ENCODE peak calls at places on chromosomes 16 and 17, in ten cellular contexts. B, L, N, Y, X, E, F, O, A and K are unnamed samples.

GRCh38 chr17:77164483-77165030 is 23.8 kb downstream of the SEC14L1 start:
- DNase-seq in B (no peak), L (no peak), N (no peak), Y (peak; percentile 34), X (no peak), E (no peak), F (no peak), O (no peak), A (no peak), K (no peak)

GRCh38 chr16:21277045-21277926 is 804 bp downstream of the CRYM start:
- DNase-seq in B (no peak), L (no peak), N (no peak), Y (no peak), X (no peak), E (no peak), F (no peak), O (no peak), A (no peak), K (no peak)

GRCh38 chr16:66478733-66479511 is 51.8 kb downstream of the BEAN1 start:
- DNase-seq in B (peak; percentile 72), L (peak; percentile 72), N (peak; percentile 91), Y (peak; percentile 88), X (peak; percentile 68), E (peak; percentile 62), F (peak; percentile 90), O (peak; percentile 85), A (peak; percentile 81), K (peak; percentile 86)

GRCh38 chr16:78522327-78522726 is 422.9 kb downstream of the WWOX start:
- DNase-seq in B (no peak), L (no peak), N (no peak), Y (no peak), X (peak; percentile 14), E (no peak), F (no peak), O (no peak), A (no peak), K (no peak)

GRCh38 chr16:57412584-57412983 is 8.0 kb downstream of the CCL17 start:
- DNase-seq in B (no peak), L (no peak), N (no peak), Y (no peak), X (no peak), E (no peak), F (no peak), O (no peak), A (no peak), K (no peak)

GRCh38 chr17:12566281-12567002 is 99.2 kb upstream of the MYOCD start:
- DNase-seq in B (no peak), L (no peak), N (no peak), Y (peak; percentile 50), X (no peak), E (no peak), F (no peak), O (no peak), A (no peak), K (no peak)

GRCh38 chr17:15468142-15468541 is 721 bp upstream of the CDRT4 start:
- DNase-seq in B (no peak), L (no peak), N (no peak), Y (no peak), X (no peak), E (no peak), F (no peak), O (no peak), A (no peak), K (no peak)

GRCh38 chr16:11224894-11225676 is 30.9 kb downstream of the SOCS1 start:
- DNase-seq in B (no peak), L (no peak), N (peak; percentile 79), Y (no peak), X (no peak), E (no peak), F (no peak), O (peak; percentile 62), A (no peak), K (peak; percentile 93)

GRCh38 chr16:49701867-49702494 is 153.9 kb downstream of the ZNF423 start:
- DNase-seq in B (no peak), L (no peak), N (no peak), Y (peak; percentile 83), X (peak; percentile 26), E (peak; percentile 71), F (no peak), O (peak; percentile 88), A (no peak), K (no peak)

GRCh38 chr16:53695070-53695469 is 8.6 kb downstream of the RPGRIP1L start:
- DNase-seq in B (no peak), L (no peak), N (no peak), Y (no peak), X (no peak), E (peak; percentile 21), F (no peak), O (no peak), A (no peak), K (no peak)

GRCh38 chr16:66469291-66469931 is 42.3 kb downstream of the BEAN1 start:
- DNase-seq in B (no peak), L (no peak), N (no peak), Y (no peak), X (no peak), E (no peak), F (no peak), O (no peak), A (no peak), K (no peak)

GRCh38 chr17:17570798-17571716 is 20.5 kb downstream of the PEMT start:
- DNase-seq in B (no peak), L (no peak), N (no peak), Y (no peak), X (no peak), E (no peak), F (no peak), O (no peak), A (no peak), K (no peak)

DNA sequence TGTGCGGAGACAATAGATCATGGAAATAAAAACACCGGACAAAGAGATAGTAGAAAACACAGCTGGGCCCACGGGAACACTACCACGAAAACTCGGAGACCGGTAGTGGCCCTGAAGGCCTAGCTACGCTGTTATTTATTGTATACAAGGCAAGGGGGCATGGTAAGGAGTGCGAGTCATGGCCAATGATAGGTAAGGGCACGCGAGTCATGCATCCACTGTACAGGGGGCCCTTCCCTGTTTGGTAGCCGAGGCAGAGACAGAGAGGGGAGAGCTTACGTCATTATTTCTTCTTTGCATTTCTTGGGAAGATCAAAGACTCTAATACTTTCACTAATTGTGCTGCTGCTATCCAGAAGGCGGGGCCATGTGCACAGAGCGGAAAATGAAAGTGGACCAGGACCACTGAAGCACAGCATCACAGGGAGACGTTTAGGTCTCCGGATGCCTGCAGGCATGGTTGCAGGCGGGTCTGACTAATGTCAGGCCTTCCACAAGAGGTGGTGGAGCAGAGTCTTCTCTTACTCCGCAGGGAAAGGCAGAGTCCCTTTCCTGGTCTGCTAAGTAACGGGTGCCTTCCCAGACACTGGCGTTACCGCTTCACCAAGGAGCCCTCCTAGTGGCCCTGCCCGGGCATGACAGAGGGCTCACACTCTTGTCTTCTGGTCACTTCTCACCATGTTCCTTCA is 74.4 kb upstream of the ARL4D start:
- DNase-seq in B (no peak), L (no peak), N (no peak), Y (peak; percentile 63), X (no peak), E (no peak), F (no peak), O (no peak), A (peak; percentile 58), K (no peak)
- TF ChIP-seq CTCF in B (no peak), L (no peak), N (no peak), Y (peak; percentile 41), X (no peak), E (no peak), F (no peak), O (peak; percentile 24), A (no peak), K (no peak)

DNA sequence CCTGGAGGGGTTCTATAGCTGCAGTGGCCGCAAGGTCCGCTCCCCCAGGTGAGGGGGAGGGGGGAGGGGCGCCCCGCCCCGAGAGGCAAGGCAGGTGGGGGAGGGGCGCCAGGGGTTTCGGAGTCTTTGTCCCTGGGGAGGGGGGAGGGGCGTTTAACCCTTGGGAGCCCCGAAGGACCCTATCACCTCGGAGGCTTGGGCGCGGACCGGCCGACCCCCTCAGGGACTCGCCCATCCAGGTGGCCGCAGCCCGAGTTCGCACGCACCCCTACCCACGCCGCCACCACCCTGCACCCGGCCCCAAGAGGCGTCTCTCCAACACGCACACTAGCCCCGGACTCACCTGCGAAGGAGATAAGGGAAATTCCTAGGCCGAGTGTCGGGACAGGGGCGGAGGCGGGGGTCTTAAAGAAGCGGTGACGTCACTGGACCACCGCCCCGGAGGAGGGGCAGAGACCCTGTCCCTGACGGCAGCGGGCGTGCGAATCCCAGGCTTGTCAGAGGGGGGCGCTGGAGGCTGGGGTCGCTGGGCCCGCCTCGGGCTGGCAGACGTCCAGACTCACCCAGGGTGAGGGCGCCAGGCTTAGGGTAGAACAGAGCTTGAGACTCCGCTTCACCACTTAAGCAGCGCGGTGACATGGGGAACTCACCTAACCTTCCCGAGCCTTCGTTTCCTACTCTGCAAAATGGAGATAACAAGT is at the start of gene CLDN6:
- DNase-seq in B (no peak), L (no peak), N (no peak), Y (peak; percentile 98), X (no peak), E (no peak), F (no peak), O (no peak), A (no peak), K (peak; percentile 68)
- TF ChIP-seq CTCF in B (no peak), L (no peak), N (no peak), Y (peak; percentile 75), X (no peak), E (peak; percentile 7), F (no peak), O (peak; percentile 16), A (no peak), K (peak; percentile 47)

DNA sequence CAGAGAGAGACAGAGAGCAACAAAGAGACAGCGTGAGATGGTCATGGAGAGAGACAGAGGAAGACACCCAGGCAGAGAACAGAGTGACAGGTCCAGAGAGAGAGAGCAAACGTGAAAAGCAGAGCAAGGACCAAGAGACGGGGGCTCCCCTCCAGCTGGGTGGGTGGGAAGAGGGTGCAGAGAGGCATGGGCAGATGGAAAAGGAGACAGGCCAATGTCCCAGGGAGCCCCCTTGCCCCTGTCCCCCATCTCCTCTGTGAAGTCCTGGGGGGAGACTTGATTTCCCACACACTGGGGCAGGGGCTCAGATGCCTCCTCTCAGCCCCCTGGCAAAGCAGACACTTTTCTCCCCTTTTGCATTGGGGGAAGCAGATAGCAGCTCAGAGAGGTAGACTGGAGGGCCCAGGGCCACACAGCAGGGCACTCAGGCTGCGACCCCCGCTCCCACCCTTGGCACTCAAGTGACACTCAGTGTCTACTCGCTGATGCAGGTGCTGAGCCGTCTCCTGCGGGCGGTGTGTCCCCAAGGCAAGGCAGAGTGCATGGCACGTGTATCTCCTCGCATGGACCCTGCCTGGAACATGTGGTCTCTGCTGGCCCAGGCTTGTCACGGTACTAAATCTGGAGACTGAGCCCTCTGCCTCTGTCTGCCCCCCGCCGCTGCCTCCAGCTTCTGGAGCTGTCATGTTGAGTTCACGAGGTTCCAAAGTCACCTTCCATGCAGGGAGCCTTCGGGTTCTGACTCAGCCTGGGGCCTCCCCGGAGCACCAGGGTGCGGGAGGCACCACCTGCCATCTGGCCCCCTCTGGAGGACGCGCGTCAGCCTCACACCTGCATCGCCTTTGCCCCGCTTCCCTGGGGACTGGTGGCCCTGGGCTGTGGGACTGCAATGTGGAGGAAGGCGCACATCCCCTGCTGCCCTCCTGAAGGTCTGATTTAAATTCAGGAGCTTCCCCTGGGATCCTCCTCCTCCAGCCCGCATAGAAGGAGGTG is 215.9 kb upstream of the GSE1 start:
- DNase-seq in B (peak; percentile 75), L (no peak), N (peak; percentile 70), Y (peak; percentile 54), X (no peak), E (no peak), F (peak; percentile 71), O (peak; percentile 39), A (peak; percentile 28), K (no peak)
- TF ChIP-seq CTCF in B (peak; percentile 17), L (no peak), N (no peak), Y (peak; percentile 9), X (no peak), E (no peak), F (peak; percentile 67), O (no peak), A (no peak), K (peak; percentile 28)

GRCh38 chr17:57121308-57122042 is 36.4 kb downstream of the AKAP1 start:
- DNase-seq in B (peak; percentile 49), L (no peak), N (no peak), Y (peak; percentile 81), X (no peak), E (peak; percentile 59), F (no peak), O (no peak), A (peak; percentile 56), K (peak; percentile 40)
- TF ChIP-seq CTCF in B (no peak), L (peak; percentile 13), N (no peak), Y (peak; percentile 59), X (no peak), E (peak; percentile 76), F (peak; percentile 60), O (peak; percentile 44), A (peak; percentile 63), K (peak; percentile 37)